ENCODE peak calls at places on chromosomes 3 and 15, in eight cellular contexts. I, C, J, F, M, G, Q and K are unnamed samples.

GRCh38 chr15:92616621-92617179 is 38.9 kb downstream of the FAM174B start:
- DNase-seq in I (no peak), C (no peak), J (peak; percentile 44), F (no peak), M (no peak), G (no peak), Q (peak; percentile 53), K (no peak)

GRCh38 chr3:100982710-100983109 is 10.5 kb downstream of the ABI3BP start:
- DNase-seq in I (peak; percentile 45), C (no peak), J (peak; percentile 68), F (no peak), M (no peak), G (no peak), Q (no peak), K (no peak)

GRCh38 chr15:90451215-90451850 is 63.3 kb downstream of the IQGAP1 start:
- DNase-seq in I (no peak), C (no peak), J (no peak), F (peak; percentile 21), M (no peak), G (peak; percentile 47), Q (no peak), K (peak; percentile 50)

GRCh38 chr3:183098538-183099025 is 714 bp downstream of the MCCC1 start:
- DNase-seq in I (no peak), C (no peak), J (no peak), F (no peak), M (no peak), G (no peak), Q (no peak), K (no peak)

GRCh38 chr3:197428117-197428761 is 127.5 kb downstream of the BDH1 start:
- DNase-seq in I (peak; percentile 35), C (no peak), J (peak; percentile 76), F (no peak), M (no peak), G (no peak), Q (no peak), K (peak; percentile 27)

GRCh38 chr3:48199117-48199516 is 10.9 kb upstream of the CDC25A start:
- DNase-seq in I (no peak), C (no peak), J (no peak), F (no peak), M (no peak), G (no peak), Q (no peak), K (no peak)

GRCh38 chr3:104437131-104437750 is 929.5 kb upstream of the ALCAM start:
- DNase-seq in I (no peak), C (peak; percentile 50), J (no peak), F (no peak), M (no peak), G (peak; percentile 57), Q (no peak), K (peak; percentile 87)

GRCh38 chr3:113268306-113268705 is 56.9 kb downstream of the BOC start:
- DNase-seq in I (no peak), C (no peak), J (no peak), F (peak; percentile 33), M (no peak), G (no peak), Q (no peak), K (no peak)

GRCh38 chr3:15097889-15098288 is 1.1 kb downstream of the RBSN start:
- DNase-seq in I (no peak), C (no peak), J (no peak), F (no peak), M (peak; percentile 9), G (no peak), Q (no peak), K (no peak)